ENCODE peak calls at places on chromosomes 4 and X, in nine cellular contexts. N is pancreas; T is gastrocnemius medialis; V is thoracic aorta; I is spleen; P is ovary; Y is naive thymus-derived CD4-positive, alpha-beta T cell; X is neural progenitor cell; D is tibial artery. H is an unnamed sample.
A peak's percentile ranks its signal among the peaks of the same experiment; 100 is the strongest.

GRCh38 chr4:41215155-41215554 is 813 bp upstream of the APBB2 start:
- DNase-seq in N (no peak), T (no peak), V (no peak), I (no peak), P (no peak), Y (no peak), X (no peak), D (no peak), H (no peak)

GRCh38 chr4:164239433-164239832 is 514.5 kb upstream of the SMIM31 start:
- DNase-seq in N (no peak), T (no peak), V (no peak), I (no peak), P (no peak), Y (no peak), X (no peak), D (no peak), H (no peak)

GRCh38 chr4:85126991-85127591 is 160.6 kb upstream of the WDFY3 start:
- DNase-seq in N (peak; percentile 53), T (no peak), V (no peak), I (no peak), P (no peak), Y (no peak), X (no peak), D (no peak), H (peak; percentile 22)

GRCh38 chr4:7275067-7275466 is 82.7 kb downstream of the SORCS2 start:
- DNase-seq in N (no peak), T (no peak), V (no peak), I (no peak), P (no peak), Y (no peak), X (no peak), D (no peak), H (no peak)

GRCh38 chr4:13888112-13888511 is 260.6 kb upstream of the BOD1L1 start:
- DNase-seq in N (no peak), T (no peak), V (no peak), I (no peak), P (no peak), Y (no peak), X (no peak), D (no peak), H (no peak)

GRCh38 chr4:132101526-132101925 is 1047.6 kb upstream of the PCDH10 start:
- DNase-seq in N (no peak), T (no peak), V (no peak), I (no peak), P (no peak), Y (no peak), X (no peak), D (no peak), H (no peak)

GRCh38 chrX:57266275-57266674 is 20.2 kb upstream of the FAAH2 start:
- DNase-seq in N (no peak), T (no peak), V (no peak), I (no peak), P (no peak), Y (no peak), X (no peak), D (no peak), H (no peak)

GRCh38 chrX:57453901-57454300 is 137.9 kb upstream of the ZXDB start:
- DNase-seq in N (no peak), T (no peak), V (no peak), I (no peak), P (no peak), Y (peak; percentile 22), X (peak; percentile 47), D (no peak), H (no peak)

GRCh38 chr4:37639551-37640293 is 46.5 kb downstream of the RELL1 start:
- DNase-seq in N (no peak), T (no peak), V (no peak), I (no peak), P (no peak), Y (no peak), X (no peak), D (no peak), H (no peak)

GRCh38 chrX:155880586-155881157 is 473 bp upstream of the VAMP7 start:
- DNase-seq in N (no peak), T (no peak), V (no peak), I (no peak), P (no peak), Y (no peak), X (no peak), D (no peak), H (no peak)

GRCh38 chrX:155881158-155881993 is at the start of gene VAMP7:
- DNase-seq in N (peak; percentile 85), T (peak; percentile 78), V (peak; percentile 46), I (peak; percentile 95), P (peak; percentile 84), Y (peak; percentile 71), X (peak; percentile 92), D (peak; percentile 91), H (peak; percentile 94)

GRCh38 chrX:155889328-155889727 is 8.2 kb downstream of the VAMP7 start:
- DNase-seq in N (no peak), T (no peak), V (no peak), I (no peak), P (no peak), Y (no peak), X (no peak), D (no peak), H (no peak)

GRCh38 chrX:155888139-155888538 is 7.0 kb downstream of the VAMP7 start:
- DNase-seq in N (no peak), T (no peak), V (no peak), I (no peak), P (no peak), Y (no peak), X (no peak), D (no peak), H (no peak)

DNA sequence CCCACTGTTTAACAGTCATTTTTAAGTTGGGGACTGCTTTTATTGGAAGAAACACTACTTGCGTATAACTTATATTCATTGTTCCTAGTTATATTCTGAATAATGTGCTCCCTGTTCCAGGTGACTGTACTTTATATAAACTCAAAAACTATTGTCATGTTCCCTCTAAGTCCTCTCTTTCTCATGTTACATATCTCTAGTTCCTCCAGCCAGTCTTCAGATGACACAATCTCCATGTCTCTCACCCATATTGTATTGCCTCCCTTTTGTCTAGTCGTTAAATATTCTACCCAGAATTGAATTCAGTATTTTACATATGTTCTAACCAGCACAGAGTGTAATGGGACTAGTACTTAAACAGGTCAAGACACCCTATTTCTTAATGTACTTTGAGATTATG is 5.3 kb downstream of the VAMP7 start:
- DNase-seq in N (no peak), T (no peak), V (no peak), I (no peak), P (no peak), Y (no peak), X (no peak), D (no peak), H (no peak)
- H3K27ac ChIP-seq in N (no peak overlapping the region), T (peak overlapping the region; percentile 46), V (no peak overlapping the region), I (no peak overlapping the region), P (no peak overlapping the region), Y (no peak overlapping the region), X (no peak overlapping the region), D (no peak overlapping the region), H (no peak overlapping the region)

GRCh38 chr4:23337292-23337691 is 552.6 kb downstream of the PPARGC1A start:
- DNase-seq in N (no peak), T (no peak), V (no peak), I (no peak), P (no peak), Y (no peak), X (peak; percentile 22), D (no peak), H (no peak)

GRCh38 chr4:23332266-23332665 is 557.6 kb downstream of the PPARGC1A start:
- DNase-seq in N (no peak), T (no peak), V (no peak), I (no peak), P (no peak), Y (no peak), X (peak; percentile 15), D (no peak), H (no peak)

GRCh38 chr4:23333946-23334878 is 555.6 kb downstream of the PPARGC1A start:
- DNase-seq in N (peak; percentile 15), T (peak; percentile 13), V (no peak), I (no peak), P (no peak), Y (peak; percentile 84), X (peak; percentile 54), D (no peak), H (no peak)

DNA sequence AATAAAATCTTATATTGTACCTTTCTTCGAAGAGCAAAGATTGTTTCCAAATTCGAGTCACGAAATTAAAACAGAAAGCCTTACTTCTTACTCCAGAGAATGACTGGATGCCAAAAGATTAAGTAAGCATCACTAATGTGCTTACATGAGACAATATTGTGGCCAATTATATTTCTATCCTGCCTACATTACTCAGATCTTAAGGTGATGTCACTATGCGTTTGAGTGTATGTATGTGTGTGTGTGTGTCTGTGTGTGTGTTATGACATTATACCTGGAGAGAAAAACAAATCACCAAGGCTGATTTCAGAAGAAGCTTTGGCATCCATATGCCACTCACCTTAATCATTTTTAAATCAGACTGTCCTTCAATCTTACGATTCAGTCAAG is 556.3 kb downstream of the PPARGC1A start:
- DNase-seq in N (no peak), T (no peak), V (no peak), I (no peak), P (no peak), Y (no peak), X (no peak), D (no peak), H (no peak)
- H3K4me1 ChIP-seq in N (no peaks in the 10 kb centered on the region), T (peaks cover 7% of the 10 kb centered on the region), V (no peaks in the 10 kb centered on the region), I (no peaks in the 10 kb centered on the region), P (no peaks in the 10 kb centered on the region), Y (peaks cover 6% of the 10 kb centered on the region), X (peaks cover 15% of the 10 kb centered on the region), D (no peaks in the 10 kb centered on the region), H (no peaks in the 10 kb centered on the region)

DNA sequence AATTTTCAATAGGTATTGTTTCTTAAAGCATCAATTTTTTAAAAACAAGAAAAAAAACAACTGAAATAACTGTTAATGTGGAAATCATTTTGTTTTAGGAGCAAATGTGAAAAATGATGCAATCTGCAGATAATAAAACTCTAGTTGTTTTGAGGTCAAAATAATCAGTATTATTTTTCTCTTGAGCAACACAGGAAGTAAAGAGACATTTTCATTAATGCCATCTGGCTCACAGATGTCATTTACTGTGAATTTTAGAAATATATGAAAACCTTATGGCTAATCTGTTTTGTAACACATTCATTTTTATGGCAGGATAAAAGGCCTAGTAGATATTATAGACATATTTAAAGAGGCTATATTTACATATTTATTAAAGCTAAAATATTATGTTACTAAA is 141.6 kb downstream of the PCDH18 start:
- DNase-seq in N (no peak), T (no peak), V (no peak), I (no peak), P (no peak), Y (no peak), X (no peak), D (no peak), H (no peak)
- H3K27ac ChIP-seq in N (no peak overlapping the region), T (no peak overlapping the region), V (no peak overlapping the region), I (no peak overlapping the region), P (no peak overlapping the region), Y (no peak overlapping the region), X (no peak overlapping the region), D (no peak overlapping the region), H (no peak overlapping the region)

DNA sequence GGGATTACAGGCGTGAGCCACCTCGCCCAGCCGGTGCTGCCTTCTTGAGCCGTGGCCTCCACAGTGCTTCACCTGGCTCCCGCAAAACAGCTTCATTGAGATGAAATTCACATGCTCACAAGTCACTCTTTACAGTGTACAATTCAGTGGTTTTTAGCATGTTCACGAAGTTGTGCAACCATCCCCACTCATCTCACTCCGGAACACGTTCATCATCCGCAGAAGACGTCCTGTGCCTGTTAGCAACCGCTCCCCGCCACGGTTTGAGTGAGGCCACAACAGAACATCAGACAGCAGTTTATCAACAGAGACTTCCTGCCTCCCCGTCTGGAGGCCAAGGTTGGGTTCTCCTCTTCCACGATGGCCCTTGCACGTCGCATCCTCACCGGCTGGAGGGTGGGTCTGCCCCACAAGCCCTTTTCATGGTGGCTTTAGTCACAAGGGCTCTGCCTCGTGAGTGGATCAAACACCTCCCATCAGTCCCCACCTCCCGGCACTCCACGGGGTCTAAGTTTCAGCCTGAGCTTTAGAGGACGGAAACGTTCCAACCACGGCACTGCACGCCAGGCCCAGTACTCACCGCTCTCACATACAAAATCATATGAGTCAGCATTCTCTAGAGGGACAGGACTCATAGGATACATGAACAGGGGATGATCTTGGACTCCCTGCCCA is 29.6 kb upstream of the SPON2 start:
- DNase-seq in N (peak; percentile 45), T (peak; percentile 39), V (no peak), I (peak; percentile 92), P (peak; percentile 74), Y (peak; percentile 86), X (no peak), D (peak; percentile 73), H (peak; percentile 83)
- H3K4me1 ChIP-seq in N (no peaks in the 10 kb centered on the region), T (peaks cover 8% of the 10 kb centered on the region), V (no peaks in the 10 kb centered on the region), I (peaks cover 76% of the 10 kb centered on the region), P (peaks cover 14% of the 10 kb centered on the region), Y (peaks cover 63% of the 10 kb centered on the region), X (no peaks in the 10 kb centered on the region), D (peaks cover 10% of the 10 kb centered on the region), H (no peaks in the 10 kb centered on the region)